ENCODE peak calls at places on chromosome 1, in six cellular contexts. B is IMR-90, X is gastrocnemius medialis, C is transverse colon, Y is uterus, G is tibial nerve. S is an unnamed sample.
A peak's percentile ranks its signal among the peaks of the same experiment; 100 is the strongest.

GRCh38 chr1:30411206-30411605 is 312.2 kb downstream of the MATN1 start:
- DNase-seq in B (no peak), X (no peak), C (no peak), Y (no peak), G (no peak), S (no peak)

GRCh38 chr1:111754964-111755320 is 759 bp upstream of the DDX20 start:
- DNase-seq in B (peak; percentile 39), X (no peak), C (peak; percentile 49), Y (peak; percentile 57), G (no peak), S (no peak)

GRCh38 chr1:43270421-43271095 is 775 bp downstream of the TMEM125 start:
- DNase-seq in B (no peak), X (no peak), C (peak; percentile 92), Y (no peak), G (no peak), S (peak; percentile 68)

GRCh38 chr1:106793686-106794085 is 262.8 kb upstream of the PRMT6 start:
- DNase-seq in B (no peak), X (no peak), C (no peak), Y (no peak), G (no peak), S (no peak)

GRCh38 chr1:38962113-38962512 is 20.5 kb upstream of the RHBDL2 start:
- DNase-seq in B (peak; percentile 76), X (no peak), C (no peak), Y (no peak), G (no peak), S (no peak)

GRCh38 chr1:175504875-175505555 is 238.4 kb downstream of the TNR start:
- DNase-seq in B (no peak), X (no peak), C (no peak), Y (no peak), G (no peak), S (no peak)

GRCh38 chr1:29709711-29710169 is 473.4 kb downstream of the PTPRU start:
- DNase-seq in B (peak; percentile 79), X (no peak), C (no peak), Y (no peak), G (no peak), S (no peak)

GRCh38 chr1:94327001-94327685 is 89.8 kb upstream of the ARHGAP29 start:
- DNase-seq in B (peak; percentile 41), X (no peak), C (no peak), Y (peak; percentile 46), G (no peak), S (peak; percentile 79)

GRCh38 chr1:43564617-43565348 is 34.1 kb downstream of the PTPRF start:
- DNase-seq in B (no peak), X (no peak), C (no peak), Y (no peak), G (no peak), S (no peak)

GRCh38 chr1:89686520-89686919 is 53.6 kb downstream of the LRRC8C start:
- DNase-seq in B (no peak), X (no peak), C (no peak), Y (no peak), G (no peak), S (no peak)

GRCh38 chr1:85357817-85358216 is 81.4 kb upstream of the BCL10 start:
- DNase-seq in B (no peak), X (no peak), C (no peak), Y (no peak), G (no peak), S (no peak)

GRCh38 chr1:193905288-193906085 is 719.1 kb upstream of the B3GALT2 start:
- DNase-seq in B (peak; percentile 36), X (no peak), C (no peak), Y (no peak), G (no peak), S (no peak)

GRCh38 chr1:43235451-43236121 is 34.2 kb upstream of the TMEM125 start:
- DNase-seq in B (no peak), X (no peak), C (peak; percentile 68), Y (no peak), G (no peak), S (no peak)

GRCh38 chr1:2583331-2583791 is 3.2 kb upstream of the PRXL2B start:
- DNase-seq in B (no peak), X (no peak), C (no peak), Y (no peak), G (no peak), S (no peak)

GRCh38 chr1:40239626-40240025 is 8.1 kb upstream of the TMCO2 start:
- DNase-seq in B (no peak), X (no peak), C (no peak), Y (no peak), G (no peak), S (no peak)
- TF ChIP-seq POLR2A in B (no peak), X (no peak), C (no peak), Y (no peak), G (no peak), S (no peak)

GRCh38 chr1:244835276-244836134 is at the start of gene COX20:
- DNase-seq in B (peak; percentile 88), X (peak; percentile 74), C (peak; percentile 92), Y (peak; percentile 89), G (peak; percentile 80), S (peak; percentile 93)
- TF ChIP-seq POLR2A in B (peak; percentile 86), X (peak; percentile 66), C (peak; percentile 70), Y (peak; percentile 33), G (peak; percentile 52), S (peak; percentile 14)

DNA sequence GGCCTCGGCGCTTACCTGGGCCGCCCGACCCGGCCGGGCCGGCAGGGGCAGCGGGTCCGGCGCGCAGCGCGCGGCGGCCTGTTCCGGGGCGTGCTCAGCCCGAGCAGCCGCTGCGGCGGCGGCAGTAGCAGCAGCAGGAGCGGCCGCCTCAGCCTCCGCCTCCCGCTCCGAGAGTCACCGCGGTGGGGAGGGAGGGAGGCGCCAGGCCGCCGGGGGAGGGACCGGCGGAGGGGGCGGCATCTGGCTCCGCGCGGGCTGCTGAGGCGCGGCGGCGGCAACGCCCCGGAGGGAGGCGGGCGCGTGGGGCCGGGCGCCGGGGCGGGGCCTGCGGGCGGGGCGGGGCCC is at the start of gene CTNNBIP1:
- DNase-seq in B (no peak), X (no peak), C (no peak), Y (no peak), G (no peak), S (no peak)
- TF ChIP-seq POLR2A in B (peak; percentile 64), X (peak; percentile 55), C (no peak), Y (peak; percentile 45), G (peak; percentile 33), S (no peak)

GRCh38 chr1:41670558-41670957 is 186.1 kb upstream of the EDN2 start:
- DNase-seq in B (peak; percentile 87), X (no peak), C (no peak), Y (no peak), G (no peak), S (no peak)

GRCh38 chr1:41672641-41673313 is 188.3 kb upstream of the EDN2 start:
- DNase-seq in B (peak; percentile 95), X (no peak), C (no peak), Y (no peak), G (no peak), S (no peak)

GRCh38 chr1:41673355-41673754 is 188.9 kb upstream of the EDN2 start:
- DNase-seq in B (peak; percentile 64), X (no peak), C (no peak), Y (no peak), G (no peak), S (no peak)

GRCh38 chr1:41671116-41671755 is 186.8 kb upstream of the EDN2 start:
- DNase-seq in B (no peak), X (no peak), C (no peak), Y (no peak), G (no peak), S (no peak)

DNA sequence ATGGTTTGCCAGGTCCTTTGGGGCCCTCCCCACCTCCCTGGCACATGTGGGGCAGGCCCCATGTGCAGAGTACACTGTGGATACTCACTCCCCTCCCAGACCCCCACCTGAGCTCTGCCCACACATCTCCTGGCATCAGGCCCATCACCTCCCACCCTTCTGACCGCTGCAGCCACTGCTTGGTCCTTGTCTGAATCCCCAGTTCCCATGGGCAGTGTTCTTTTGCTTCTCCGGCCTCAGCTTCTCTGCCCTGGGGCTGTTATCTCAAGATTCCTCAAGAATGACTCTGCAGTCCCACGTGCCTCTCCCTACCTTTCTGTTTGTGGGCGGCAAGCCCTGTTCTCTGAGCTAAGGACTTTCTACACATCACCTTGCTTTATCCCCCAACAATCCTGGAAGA is 187.7 kb upstream of the EDN2 start:
- DNase-seq in B (peak; percentile 86), X (no peak), C (no peak), Y (no peak), G (no peak), S (no peak)
- TF ChIP-seq POLR2A in B (peak; percentile 32), X (no peak), C (no peak), Y (no peak), G (no peak), S (no peak)

S was measured in suprapubic skin.